ENCODE peak calls at places on chromosomes 2 and 18, in four cellular contexts. F is WTC11, Y is K562, K is HepG2. T is an unnamed sample.

GRCh38 chr2:46390036-46390435 is 89.3 kb upstream of the TMEM247 start:
- DNase-seq in F (no peak), Y (no peak), K (no peak), T (no peak)

GRCh38 chr18:74283255-74283554 is 8.6 kb downstream of the CYB5A start:
- DNase-seq in F (no peak), Y (no peak), K (no peak), T (no peak)

GRCh38 chr2:95053543-95053942 is 28.0 kb downstream of the MAL start:
- DNase-seq in F (peak), Y (no peak), K (peak), T (no peak)

GRCh38 chr2:222621893-222622292 is 34.0 kb downstream of the FARSB start:
- DNase-seq in F (no peak), Y (no peak), K (no peak), T (no peak)

GRCh38 chr2:45839388-45840251 is 188.1 kb downstream of the PRKCE start:
- DNase-seq in F (no peak), Y (no peak), K (no peak), T (no peak)

GRCh38 chr2:71531522-71532047 is 78.2 kb downstream of the DYSF start:
- DNase-seq in F (no peak), Y (peak), K (peak), T (no peak)

GRCh38 chr2:242059566-242059965 is 190.0 kb downstream of the RTP5 start:
- DNase-seq in F (no peak), Y (no peak), K (no peak), T (no peak)

GRCh38 chr2:200379481-200380120 is 73.1 kb downstream of the SPATS2L start:
- DNase-seq in F (peak), Y (no peak), K (no peak), T (no peak)

GRCh38 chr2:197517150-197517549 is 1.3 kb downstream of the MOB4 start:
- DNase-seq in F (no peak), Y (no peak), K (no peak), T (no peak)

GRCh38 chr2:197677483-197677882 is 2.1 kb upstream of the RFTN2 start:
- DNase-seq in F (no peak), Y (no peak), K (no peak), T (no peak)

GRCh38 chr2:128319773-128320608 is 1.3 kb upstream of the HS6ST1 start:
- DNase-seq in F (no peak), Y (peak), K (no peak), T (no peak)

GRCh38 chr2:239368906-239369584 is 31.8 kb downstream of the HDAC4 start:
- DNase-seq in F (no peak), Y (no peak), K (no peak), T (no peak)

GRCh38 chr18:68991281-68991680 is 193.4 kb downstream of the CCDC102B start:
- DNase-seq in F (no peak), Y (no peak), K (no peak), T (no peak)

GRCh38 chr2:96143848-96144480 is 1.3 kb downstream of the DUSP2 start:
- DNase-seq in F (peak), Y (no peak), K (no peak), T (peak)

GRCh38 chr2:175167076-175167791 is 769 bp downstream of the ATF2 start:
- DNase-seq in F (peak), Y (peak), K (peak), T (peak)

GRCh38 chr2:39434233-39434897 is 2.7 kb downstream of the MAP4K3 start:
- DNase-seq in F (no peak), Y (no peak), K (no peak), T (no peak)

GRCh38 chr2:74834806-74835755 is 1.2 kb downstream of the HK2 start:
- DNase-seq in F (peak), Y (peak), K (peak), T (peak)

GRCh38 chr2:45578056-45578843 is 32.8 kb downstream of the SRBD1 start:
- DNase-seq in F (peak), Y (peak), K (peak), T (peak)

GRCh38 chr18:72651033-72651432 is 106.9 kb upstream of the CBLN2 start:
- DNase-seq in F (no peak), Y (no peak), K (no peak), T (no peak)

GRCh38 chr2:223797811-223798721 is 39.3 kb downstream of the AP1S3 start:
- DNase-seq in F (no peak), Y (no peak), K (peak), T (no peak)

GRCh38 chr2:223235986-223236385 is 184.0 kb downstream of the KCNE4 start:
- DNase-seq in F (no peak), Y (no peak), K (no peak), T (no peak)

GRCh38 chr2:112077814-112078213 is 22.7 kb downstream of the TMEM87B start:
- DNase-seq in F (peak), Y (no peak), K (no peak), T (no peak)

GRCh38 chr2:193695367-193695766 is 1500.6 kb upstream of the TMEFF2 start:
- DNase-seq in F (no peak), Y (no peak), K (peak), T (peak)

GRCh38 chr2:88452151-88452851 is at the start of gene FOXI3:
- DNase-seq in F (peak), Y (no peak), K (no peak), T (peak)

GRCh38 chr2:38509322-38509946 is 93.3 kb downstream of the HNRNPLL start:
- DNase-seq in F (no peak), Y (no peak), K (no peak), T (no peak)

GRCh38 chr2:144624451-144624850 is 104.5 kb upstream of the ZEB2 start:
- DNase-seq in F (no peak), Y (no peak), K (no peak), T (no peak)

GRCh38 chr18:7174359-7175107 is 56.4 kb upstream of the LRRC30 start:
- DNase-seq in F (peak), Y (no peak), K (peak), T (no peak)

GRCh38 chr2:159362816-159363251 is 76.3 kb upstream of the WDSUB1 start:
- DNase-seq in F (no peak), Y (no peak), K (peak), T (no peak)

GRCh38 chr2:127506502-127506901 is 19.8 kb downstream of the IWS1 start:
- DNase-seq in F (no peak), Y (no peak), K (no peak), T (no peak)

GRCh38 chr2:133641497-133641896 is 73.2 kb upstream of the NCKAP5 start:
- DNase-seq in F (peak), Y (no peak), K (no peak), T (no peak)

GRCh38 chr2:223297788-223298187 is 245.8 kb downstream of the KCNE4 start:
- DNase-seq in F (no peak), Y (no peak), K (no peak), T (no peak)

GRCh38 chr2:208254118-208254870 is 577 bp downstream of the IDH1 start:
- DNase-seq in F (peak), Y (peak), K (peak), T (peak)

GRCh38 chr2:68110102-68110501 is 47.3 kb upstream of the C1D start:
- DNase-seq in F (no peak), Y (no peak), K (no peak), T (no peak)

GRCh38 chr2:191941376-191941775 is 94.5 kb upstream of the CAVIN2 start:
- DNase-seq in F (no peak), Y (no peak), K (no peak), T (no peak)
- TF ChIP-seq ELF4 in F (no peak), Y (no peak), K (no peak), T (no peak)

GRCh38 chr2:65530547-65531320 is 98.3 kb upstream of the SPRED2 start:
- DNase-seq in F (no peak), Y (no peak), K (no peak), T (no peak)
- TF ChIP-seq ELF4 in F (no peak), Y (no peak), K (no peak), T (no peak)

DNA sequence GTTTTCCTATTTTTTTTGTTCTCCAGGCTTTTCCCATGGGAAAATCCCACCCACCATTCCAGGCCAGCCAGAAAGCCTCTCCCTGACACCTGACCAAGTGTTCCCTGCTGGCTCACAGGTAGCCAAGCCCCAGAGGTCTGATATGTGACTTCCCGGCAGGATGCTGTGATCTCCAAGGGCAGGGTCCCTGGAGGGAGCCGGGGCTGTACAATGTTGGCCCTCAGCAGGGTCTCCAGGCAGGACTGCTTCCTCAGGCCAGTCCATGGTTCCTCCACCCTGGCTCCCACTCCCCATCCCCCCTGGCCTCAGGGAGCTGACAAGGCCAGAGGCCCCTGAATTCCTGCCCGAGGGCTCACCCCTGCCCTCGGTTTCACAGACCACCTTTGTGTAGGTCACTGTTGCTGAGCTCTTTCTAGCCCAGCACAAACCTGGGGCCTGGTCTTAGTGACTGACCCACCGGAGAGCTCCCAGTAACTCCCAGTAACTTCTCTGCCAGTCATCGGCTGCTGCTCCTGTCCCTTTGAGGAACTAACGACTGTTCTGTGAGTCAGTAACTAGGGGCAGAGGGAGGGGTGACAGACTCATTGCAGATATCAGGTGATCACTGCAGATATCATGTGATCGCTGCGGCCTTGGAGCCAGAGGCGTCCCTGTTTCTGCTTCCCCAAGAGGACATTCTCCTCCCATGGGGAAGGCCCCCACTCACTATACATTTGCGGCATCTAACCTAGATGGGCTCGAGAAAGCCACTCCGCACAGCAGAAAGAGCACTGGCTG is 38.7 kb downstream of the SDC1 start:
- DNase-seq in F (no peak), Y (peak), K (peak), T (no peak)
- TF ChIP-seq ELF4 in F (no peak), Y (peak), K (no peak), T (no peak)

GRCh38 chr18:46167971-46168370 is 63.8 kb downstream of the HAUS1 start:
- DNase-seq in F (no peak), Y (no peak), K (no peak), T (no peak)
- TF ChIP-seq ELF4 in F (no peak), Y (no peak), K (no peak), T (no peak)

GRCh38 chr2:171652411-171652775 is 34.9 kb upstream of the DYNC1I2 start:
- DNase-seq in F (no peak), Y (no peak), K (no peak), T (no peak)
- TF ChIP-seq ELF4 in F (no peak), Y (no peak), K (no peak), T (no peak)

DNA sequence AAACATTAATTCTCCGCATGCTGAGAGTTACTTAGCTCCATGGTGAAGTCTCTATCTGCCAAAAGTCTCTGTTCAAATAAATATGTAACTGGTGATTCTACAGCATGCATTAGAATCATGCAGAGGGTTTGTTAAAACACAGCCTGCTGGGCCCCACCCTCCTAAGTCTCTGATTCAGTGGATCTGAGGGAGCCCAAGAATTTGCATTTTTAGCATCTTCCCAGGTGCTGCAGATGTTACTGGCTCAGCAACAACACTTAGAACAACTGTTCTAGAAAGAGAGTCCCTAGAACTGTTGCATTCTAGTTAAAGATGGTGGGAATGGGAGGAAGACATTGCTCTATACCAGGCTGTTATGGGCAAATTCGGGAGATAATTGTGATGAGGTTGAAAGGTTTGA is 73.5 kb downstream of the DPP10 start:
- DNase-seq in F (no peak), Y (no peak), K (no peak), T (no peak)
- TF ChIP-seq ELF4 in F (no peak), Y (no peak), K (no peak), T (no peak)

DNA sequence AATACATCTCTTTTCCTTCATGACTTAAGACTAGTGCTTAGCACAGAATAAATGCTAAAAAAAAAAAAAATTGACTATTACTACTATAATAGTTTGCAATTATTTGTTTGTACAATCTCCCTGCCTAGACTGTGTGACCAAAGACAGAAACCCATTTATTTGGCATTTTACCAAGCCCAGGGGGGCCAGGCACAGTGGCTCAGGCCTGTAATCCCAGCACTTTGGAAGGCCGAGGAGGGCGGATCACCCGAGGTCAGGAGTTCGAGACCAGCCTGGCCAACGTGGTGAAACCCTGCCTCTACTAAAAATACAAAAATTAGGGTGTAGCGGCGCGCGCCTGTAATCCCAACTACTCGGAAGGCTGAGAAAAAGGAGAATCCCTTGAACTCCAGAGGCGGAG is 1.4 kb downstream of the ASB3 start:
- DNase-seq in F (no peak), Y (no peak), K (no peak), T (no peak)
- TF ChIP-seq ELF4 in F (no peak), Y (no peak), K (no peak), T (no peak)

GRCh38 chr2:73238976-73239375 is 4.9 kb downstream of the CCT7 start:
- DNase-seq in F (no peak), Y (no peak), K (no peak), T (no peak)
- TF ChIP-seq ELF4 in F (no peak), Y (no peak), K (no peak), T (no peak)

DNA sequence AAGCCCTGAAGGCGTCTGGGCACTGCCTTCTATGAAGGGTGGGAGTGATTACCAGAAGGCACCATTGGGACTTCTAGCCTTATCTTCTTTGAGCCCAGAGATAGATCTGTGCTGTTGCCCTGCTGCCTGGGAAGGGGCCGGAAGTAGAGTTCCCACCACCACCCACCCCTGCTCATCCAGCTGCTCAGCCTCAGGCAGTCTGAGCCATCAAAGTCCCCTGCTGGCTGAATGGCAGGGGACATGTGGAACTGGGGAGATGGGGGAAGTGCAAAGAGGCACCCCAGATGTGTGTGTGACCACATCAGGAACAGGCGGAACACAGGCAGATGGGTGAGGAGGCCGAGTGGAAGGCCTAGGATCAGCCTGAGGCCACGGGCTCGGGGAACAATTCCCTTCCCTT is 3.3 kb upstream of the WNT10A start:
- DNase-seq in F (no peak), Y (no peak), K (no peak), T (no peak)
- TF ChIP-seq ELF4 in F (no peak), Y (no peak), K (no peak), T (no peak)

DNA sequence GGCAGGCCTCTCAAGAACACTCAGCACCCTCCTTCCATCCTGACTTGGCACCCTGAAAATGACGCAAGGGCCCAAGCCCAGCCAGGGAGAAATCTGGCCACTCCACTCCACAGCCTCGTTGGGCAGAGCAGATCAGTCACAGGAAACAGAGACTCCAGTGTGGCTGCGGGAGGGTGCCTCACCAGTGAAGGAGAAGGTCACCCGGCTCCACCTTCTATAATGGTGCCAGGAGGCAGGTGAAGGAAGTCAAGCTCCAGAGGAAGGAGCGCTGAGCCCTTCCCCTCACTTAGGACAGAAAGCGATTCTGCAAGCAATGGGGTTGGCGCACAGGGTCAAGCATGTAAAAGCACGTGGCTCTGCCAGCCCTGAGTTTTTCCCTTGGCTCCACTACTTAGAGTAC is 35.3 kb downstream of the CRACDL start:
- DNase-seq in F (no peak), Y (no peak), K (no peak), T (no peak)
- TF ChIP-seq ELF4 in F (no peak), Y (no peak), K (no peak), T (no peak)